ENCODE peak calls at places on chromosomes 2 and 18, in six cellular contexts. L, R, Q, J, O and W are unnamed samples.

GRCh38 chr18:7946724-7947377 is 379.7 kb downstream of the PTPRM start:
- DNase-seq in L (no peak), R (peak; percentile 37), Q (no peak), J (no peak), O (no peak), W (no peak)

GRCh38 chr2:120498576-120499394 is 152.8 kb downstream of the INHBB start:
- DNase-seq in L (no peak), R (no peak), Q (no peak), J (no peak), O (no peak), W (no peak)

GRCh38 chr2:169260246-169260645 is 102.1 kb downstream of the LRP2 start:
- DNase-seq in L (no peak), R (no peak), Q (no peak), J (no peak), O (no peak), W (no peak)

GRCh38 chr2:175742367-175742766 is 259.7 kb downstream of the LNPK start:
- DNase-seq in L (no peak), R (no peak), Q (no peak), J (no peak), O (peak; percentile 76), W (no peak)

GRCh38 chr2:241933175-241933911 is 63.8 kb downstream of the RTP5 start:
- DNase-seq in L (no peak), R (no peak), Q (peak; percentile 36), J (no peak), O (no peak), W (no peak)

GRCh38 chr18:50793641-50794565 is 25.9 kb downstream of the MRO start:
- DNase-seq in L (no peak), R (no peak), Q (no peak), J (no peak), O (no peak), W (no peak)

GRCh38 chr18:79933765-79934164 is 17.7 kb downstream of the SLC66A2 start:
- DNase-seq in L (no peak), R (no peak), Q (peak; percentile 50), J (no peak), O (no peak), W (no peak)

GRCh38 chr2:75787532-75788132 is 76.9 kb upstream of the GCFC2 start:
- DNase-seq in L (no peak), R (peak; percentile 42), Q (no peak), J (no peak), O (no peak), W (peak; percentile 77)

GRCh38 chr2:13413989-13414388 is 697.3 kb downstream of the TRIB2 start:
- DNase-seq in L (no peak), R (no peak), Q (no peak), J (no peak), O (no peak), W (peak; percentile 8)

GRCh38 chr2:122023059-122023879 is 267.8 kb downstream of the TSN start:
- DNase-seq in L (no peak), R (peak; percentile 56), Q (no peak), J (no peak), O (no peak), W (peak; percentile 11)

GRCh38 chr2:176122633-176123482 is at the start of gene HOXD9:
- DNase-seq in L (peak; percentile 38), R (peak; percentile 93), Q (no peak), J (no peak), O (no peak), W (peak; percentile 92)

GRCh38 chr18:37483221-37483971 is 82.2 kb downstream of the CELF4 start:
- DNase-seq in L (no peak), R (no peak), Q (no peak), J (peak; percentile 16), O (no peak), W (peak; percentile 43)

GRCh38 chr2:33573657-33574056 is 25.4 kb downstream of the FAM98A start:
- DNase-seq in L (no peak), R (no peak), Q (no peak), J (no peak), O (no peak), W (no peak)

GRCh38 chr2:172556284-172557033 is 569 bp downstream of the PDK1 start:
- DNase-seq in L (peak; percentile 80), R (no peak), Q (no peak), J (peak; percentile 46), O (no peak), W (peak; percentile 70)

GRCh38 chr2:101815739-101816391 is 118.4 kb downstream of the MAP4K4 start:
- DNase-seq in L (no peak), R (no peak), Q (no peak), J (no peak), O (no peak), W (no peak)

GRCh38 chr2:117553448-117553847 is 261.0 kb upstream of the DDX18 start:
- DNase-seq in L (no peak), R (no peak), Q (no peak), J (no peak), O (no peak), W (no peak)

GRCh38 chr2:218981390-218982311 is 3.3 kb downstream of the FEV start:
- DNase-seq in L (no peak), R (peak; percentile 48), Q (no peak), J (no peak), O (no peak), W (no peak)

GRCh38 chr2:231890896-231891513 is 35.2 kb downstream of the NPPC start:
- DNase-seq in L (no peak), R (no peak), Q (peak; percentile 37), J (no peak), O (no peak), W (no peak)

GRCh38 chr2:20471902-20472559 is 25.2 kb downstream of the RHOB start:
- DNase-seq in L (no peak), R (no peak), Q (no peak), J (no peak), O (no peak), W (no peak)

GRCh38 chr18:62329676-62330454 is 4.8 kb downstream of the TNFRSF11A start:
- DNase-seq in L (no peak), R (no peak), Q (no peak), J (peak; percentile 54), O (no peak), W (no peak)

GRCh38 chr2:85577386-85578242 is at the start of gene VAMP8:
- DNase-seq in L (peak; percentile 84), R (no peak), Q (peak; percentile 85), J (no peak), O (peak; percentile 62), W (no peak)

GRCh38 chr2:47076586-47077441 is 78.3 kb downstream of the STPG4 start:
- DNase-seq in L (no peak), R (peak; percentile 62), Q (no peak), J (no peak), O (no peak), W (peak; percentile 22)

GRCh38 chr18:55097406-55098170 is 138.3 kb upstream of the CCDC68 start:
- DNase-seq in L (no peak), R (no peak), Q (no peak), J (no peak), O (no peak), W (peak; percentile 9)

DNA sequence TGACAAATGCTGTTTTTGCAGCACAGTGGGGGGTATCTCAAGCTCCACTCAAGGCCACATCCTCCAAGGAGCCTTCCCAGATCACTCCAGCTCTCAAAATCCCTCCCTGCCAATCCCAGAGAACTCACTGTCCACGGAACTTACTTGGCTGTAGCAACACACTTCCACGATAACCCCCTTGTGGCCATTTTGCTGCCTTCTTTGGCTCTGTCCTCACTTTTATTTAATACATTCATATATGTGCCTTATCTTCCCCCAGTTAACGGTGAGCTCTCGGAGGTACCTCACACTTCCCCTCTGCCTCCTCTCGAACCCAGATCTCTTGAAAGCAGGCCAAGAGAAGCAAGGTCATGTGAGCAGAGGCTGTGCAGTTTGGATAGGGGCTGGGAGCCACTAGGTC is 122.3 kb downstream of the TNS1 start:
- DNase-seq in L (no peak), R (no peak), Q (no peak), J (no peak), O (no peak), W (no peak)
- TF ChIP-seq CTCF in L (no peak), R (peak; percentile 16), Q (no peak), J (peak; percentile 18), O (peak; percentile 9), W (no peak)

GRCh38 chr2:105934467-105934866 is 189.8 kb downstream of the NCK2 start:
- DNase-seq in L (peak; percentile 20), R (no peak), Q (no peak), J (no peak), O (no peak), W (no peak)

GRCh38 chr2:105935048-105935447 is 190.3 kb downstream of the NCK2 start:
- DNase-seq in L (no peak), R (no peak), Q (no peak), J (no peak), O (no peak), W (no peak)

GRCh38 chr2:105929506-105929905 is 184.8 kb downstream of the NCK2 start:
- DNase-seq in L (peak; percentile 51), R (peak; percentile 46), Q (no peak), J (no peak), O (no peak), W (no peak)

GRCh38 chr2:105933906-105934305 is 189.2 kb downstream of the NCK2 start:
- DNase-seq in L (no peak), R (no peak), Q (no peak), J (no peak), O (no peak), W (no peak)

DNA sequence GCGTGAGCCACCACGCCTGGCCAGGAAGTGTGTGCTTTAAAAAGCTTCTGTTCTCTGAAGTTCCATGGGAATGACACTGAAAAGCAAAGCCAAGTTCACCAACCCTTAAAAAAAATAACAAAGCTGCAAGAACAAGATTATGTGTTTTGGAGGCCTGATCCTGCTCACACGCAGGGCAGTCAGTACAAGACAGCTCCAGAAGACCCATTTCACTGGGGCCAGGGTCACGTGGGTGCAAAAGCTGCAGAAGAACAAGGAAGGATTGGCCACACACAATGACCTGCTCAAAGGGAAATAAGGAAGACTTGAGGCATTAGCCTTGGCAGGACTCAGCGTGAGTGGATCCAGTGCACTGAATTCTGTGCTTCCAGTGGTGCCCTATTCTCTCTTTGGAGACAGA is 187.9 kb downstream of the NCK2 start:
- DNase-seq in L (no peak), R (no peak), Q (no peak), J (no peak), O (no peak), W (no peak)
- H3K4me1 ChIP-seq in L (peaks cover 7% of the 10 kb centered on the region), R (no peaks in the 10 kb centered on the region), Q (no peaks in the 10 kb centered on the region), J (peaks cover 24% of the 10 kb centered on the region), O (no peaks in the 10 kb centered on the region), W (no peaks in the 10 kb centered on the region)

GRCh38 chr18:56188521-56188920 is 449.9 kb downstream of the TXNL1 start:
- DNase-seq in L (no peak), R (no peak), Q (no peak), J (no peak), O (no peak), W (no peak)
- TF ChIP-seq CTCF in L (no peak), R (no peak), Q (no peak), J (no peak), O (no peak), W (no peak)

GRCh38 chr2:54725343-54726099 is 2.1 kb downstream of the EML6 start:
- DNase-seq in L (no peak), R (peak; percentile 22), Q (no peak), J (no peak), O (no peak), W (no peak)

GRCh38 chr2:54726431-54726830 is 3.0 kb downstream of the EML6 start:
- DNase-seq in L (no peak), R (no peak), Q (no peak), J (no peak), O (no peak), W (no peak)

GRCh38 chr2:54724150-54724559 is 693 bp downstream of the EML6 start:
- DNase-seq in L (no peak), R (no peak), Q (no peak), J (no peak), O (no peak), W (no peak)

GRCh38 chr2:54723300-54724149 is at the start of gene EML6:
- DNase-seq in L (peak; percentile 97), R (peak; percentile 98), Q (peak; percentile 94), J (peak; percentile 98), O (peak; percentile 80), W (peak; percentile 100)

GRCh38 chr2:54724560-54725342 is 1.3 kb downstream of the EML6 start:
- DNase-seq in L (peak; percentile 26), R (peak; percentile 81), Q (no peak), J (no peak), O (no peak), W (peak; percentile 36)
- H3K4me1 ChIP-seq in L (peaks cover 4% of the 10 kb centered on the region), R (no peaks in the 10 kb centered on the region), Q (no peaks in the 10 kb centered on the region), J (peaks cover 12% of the 10 kb centered on the region), O (peaks cover 27% of the 10 kb centered on the region), W (peaks cover 6% of the 10 kb centered on the region)